ENCODE peak calls at places on chromosomes 1 and 21, in seven cellular contexts. One of them, this sample, is unnamed.

GRCh38 chr1:23816932-23817331 is 8.3 kb downstream of the HMGCL start:
- DNase-seq in GM12878: no peak
- DNase-seq in endothelial cell of umbilical vein: no peak
- DNase-seq in H1: no peak
- DNase-seq in HCT116: no peak
- DNase-seq in HepG2: no peak
- DNase-seq in K562: no peak
- DNase-seq in this sample: no peak

GRCh38 chr1:17405898-17406759 is 33.3 kb downstream of the RCC2 start:
- DNase-seq in GM12878: no peak
- DNase-seq in K562: peak
- DNase-seq in H1: peak
- DNase-seq in endothelial cell of umbilical vein: peak
- DNase-seq in HCT116: peak
- DNase-seq in HepG2: peak
- DNase-seq in this sample: peak

GRCh38 chr1:217134857-217135568 is 411.8 kb upstream of the ESRRG start:
- DNase-seq in HepG2: no peak
- DNase-seq in K562: no peak
- DNase-seq in H1: peak
- DNase-seq in endothelial cell of umbilical vein: no peak
- DNase-seq in HCT116: no peak
- DNase-seq in GM12878: no peak
- DNase-seq in this sample: peak

GRCh38 chr1:165259706-165260105 is 96.8 kb downstream of the LMX1A start:
- DNase-seq in HCT116: no peak
- DNase-seq in GM12878: no peak
- DNase-seq in HepG2: no peak
- DNase-seq in K562: no peak
- DNase-seq in endothelial cell of umbilical vein: no peak
- DNase-seq in H1: no peak
- DNase-seq in this sample: no peak

GRCh38 chr1:63698001-63698838 is 75.6 kb upstream of the ROR1 start:
- DNase-seq in endothelial cell of umbilical vein: peak
- DNase-seq in HepG2: no peak
- DNase-seq in K562: no peak
- DNase-seq in H1: no peak
- DNase-seq in HCT116: no peak
- DNase-seq in GM12878: no peak
- DNase-seq in this sample: no peak

GRCh38 chr21:44414291-44415072 is 40.8 kb upstream of the LRRC3 start:
- DNase-seq in endothelial cell of umbilical vein: no peak
- DNase-seq in GM12878: no peak
- DNase-seq in H1: no peak
- DNase-seq in K562: no peak
- DNase-seq in HCT116: no peak
- DNase-seq in HepG2: no peak
- DNase-seq in this sample: no peak

GRCh38 chr1:209884249-209884648 is 53.8 kb upstream of the SYT14 start:
- DNase-seq in GM12878: no peak
- DNase-seq in H1: no peak
- DNase-seq in HCT116: no peak
- DNase-seq in HepG2: no peak
- DNase-seq in endothelial cell of umbilical vein: peak
- DNase-seq in K562: no peak
- DNase-seq in this sample: no peak

GRCh38 chr1:78833491-78833890 is 173.0 kb downstream of the ADGRL4 start:
- DNase-seq in GM12878: no peak
- DNase-seq in H1: no peak
- DNase-seq in HepG2: no peak
- DNase-seq in endothelial cell of umbilical vein: peak
- DNase-seq in K562: no peak
- DNase-seq in HCT116: peak
- DNase-seq in this sample: no peak

GRCh38 chr1:101284021-101284420 is 47.2 kb downstream of the S1PR1 start:
- DNase-seq in K562: no peak
- DNase-seq in GM12878: no peak
- DNase-seq in HCT116: no peak
- DNase-seq in HepG2: no peak
- DNase-seq in H1: no peak
- DNase-seq in endothelial cell of umbilical vein: no peak
- DNase-seq in this sample: no peak

GRCh38 chr1:30719406-30720270 is 3.7 kb downstream of the MATN1 start:
- DNase-seq in GM12878: peak
- DNase-seq in HCT116: peak
- DNase-seq in endothelial cell of umbilical vein: peak
- DNase-seq in HepG2: no peak
- DNase-seq in K562: peak
- DNase-seq in H1: no peak
- DNase-seq in this sample: no peak

GRCh38 chr1:33502726-33503125 is 30.3 kb downstream of the ZSCAN20 start:
- DNase-seq in H1: no peak
- DNase-seq in endothelial cell of umbilical vein: no peak
- DNase-seq in GM12878: no peak
- DNase-seq in HepG2: no peak
- DNase-seq in K562: no peak
- DNase-seq in HCT116: no peak
- DNase-seq in this sample: no peak

GRCh38 chr1:108916788-108917187 is 40.0 kb downstream of the GPSM2 start:
- DNase-seq in GM12878: no peak
- DNase-seq in H1: no peak
- DNase-seq in endothelial cell of umbilical vein: no peak
- DNase-seq in HCT116: no peak
- DNase-seq in K562: no peak
- DNase-seq in HepG2: no peak
- DNase-seq in this sample: no peak

GRCh38 chr1:150572918-150573647 is 6.3 kb downstream of the MCL1 start:
- DNase-seq in K562: no peak
- DNase-seq in GM12878: no peak
- DNase-seq in endothelial cell of umbilical vein: no peak
- DNase-seq in H1: no peak
- DNase-seq in HepG2: no peak
- DNase-seq in HCT116: no peak
- DNase-seq in this sample: peak

GRCh38 chr21:27803571-27803970 is 836.7 kb upstream of the ADAMTS5 start:
- DNase-seq in endothelial cell of umbilical vein: no peak
- DNase-seq in HepG2: no peak
- DNase-seq in HCT116: no peak
- DNase-seq in GM12878: no peak
- DNase-seq in K562: no peak
- DNase-seq in H1: no peak
- DNase-seq in this sample: no peak

GRCh38 chr1:115929846-115930245 is 46.5 kb upstream of the SLC22A15 start:
- DNase-seq in HCT116: no peak
- DNase-seq in K562: no peak
- DNase-seq in endothelial cell of umbilical vein: no peak
- DNase-seq in GM12878: no peak
- DNase-seq in HepG2: no peak
- DNase-seq in H1: no peak
- DNase-seq in this sample: no peak

GRCh38 chr1:23524716-23525401 is 6.2 kb downstream of the E2F2 start:
- DNase-seq in endothelial cell of umbilical vein: no peak
- DNase-seq in HepG2: no peak
- DNase-seq in HCT116: no peak
- DNase-seq in H1: no peak
- DNase-seq in GM12878: no peak
- DNase-seq in K562: peak
- DNase-seq in this sample: no peak

GRCh38 chr1:219000606-219001005 is 173.1 kb upstream of the LYPLAL1 start:
- DNase-seq in K562: no peak
- DNase-seq in HepG2: no peak
- DNase-seq in endothelial cell of umbilical vein: no peak
- DNase-seq in HCT116: no peak
- DNase-seq in H1: no peak
- DNase-seq in GM12878: no peak
- DNase-seq in this sample: no peak

GRCh38 chr1:41020109-41020576 is 1.4 kb downstream of the SLFNL1 start:
- DNase-seq in HCT116: no peak
- DNase-seq in GM12878: no peak
- DNase-seq in endothelial cell of umbilical vein: no peak
- DNase-seq in H1: no peak
- DNase-seq in K562: no peak
- DNase-seq in HepG2: no peak
- DNase-seq in this sample: no peak
- TF ChIP-seq POLR2AphosphoS5 in HCT116: no peak
- TF ChIP-seq POLR2AphosphoS5 in GM12878: no peak
- TF ChIP-seq POLR2AphosphoS5 in endothelial cell of umbilical vein: no peak
- TF ChIP-seq POLR2AphosphoS5 in H1: no peak
- TF ChIP-seq POLR2AphosphoS5 in K562: no peak
- TF ChIP-seq POLR2AphosphoS5 in HepG2: no peak
- TF ChIP-seq POLR2AphosphoS5 in this sample: no peak

DNA sequence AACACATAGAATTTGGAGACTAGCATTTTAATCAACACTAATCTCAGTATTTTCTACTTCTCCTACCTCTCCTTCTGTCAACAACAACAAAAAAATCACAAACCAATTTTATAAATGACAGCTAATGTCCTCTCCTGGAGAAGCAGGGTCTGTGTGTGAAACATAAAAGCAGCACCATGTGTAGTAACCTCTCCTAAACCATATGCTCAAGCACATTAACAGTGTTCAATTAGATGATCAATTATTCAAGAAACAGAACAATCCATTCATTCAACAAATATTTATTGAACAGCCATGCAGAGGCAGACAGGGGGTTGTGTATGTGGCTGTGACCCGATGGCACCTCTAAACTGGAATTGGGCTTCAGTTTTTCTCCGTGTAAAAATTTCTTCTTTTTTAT is 482 bp upstream of the FMN2 start:
- DNase-seq in GM12878: no peak
- DNase-seq in endothelial cell of umbilical vein: no peak
- DNase-seq in H1: no peak
- DNase-seq in HepG2: no peak
- DNase-seq in K562: no peak
- DNase-seq in HCT116: no peak
- DNase-seq in this sample: no peak
- H3K4me2 ChIP-seq in GM12878: no peak
- H3K4me2 ChIP-seq in endothelial cell of umbilical vein: no peak
- H3K4me2 ChIP-seq in H1: peak
- H3K4me2 ChIP-seq in HepG2: peak
- H3K4me2 ChIP-seq in K562: no peak
- H3K4me2 ChIP-seq in HCT116: no peak
- H3K4me2 ChIP-seq in this sample: peak

GRCh38 chr1:61149010-61149860 is 66.9 kb downstream of the NFIA start:
- DNase-seq in HCT116: no peak
- DNase-seq in GM12878: no peak
- DNase-seq in endothelial cell of umbilical vein: no peak
- DNase-seq in K562: no peak
- DNase-seq in H1: no peak
- DNase-seq in HepG2: no peak
- DNase-seq in this sample: no peak

GRCh38 chr1:61157420-61157987 is 75.1 kb downstream of the NFIA start:
- DNase-seq in HCT116: no peak
- DNase-seq in HepG2: peak
- DNase-seq in H1: no peak
- DNase-seq in GM12878: no peak
- DNase-seq in K562: no peak
- DNase-seq in endothelial cell of umbilical vein: no peak
- DNase-seq in this sample: no peak

GRCh38 chr1:61152066-61152465 is 69.7 kb downstream of the NFIA start:
- DNase-seq in endothelial cell of umbilical vein: no peak
- DNase-seq in H1: no peak
- DNase-seq in K562: no peak
- DNase-seq in HCT116: no peak
- DNase-seq in GM12878: no peak
- DNase-seq in HepG2: peak
- DNase-seq in this sample: no peak

GRCh38 chr1:61156576-61157239 is 74.3 kb downstream of the NFIA start:
- DNase-seq in endothelial cell of umbilical vein: no peak
- DNase-seq in H1: no peak
- DNase-seq in K562: no peak
- DNase-seq in HCT116: no peak
- DNase-seq in GM12878: no peak
- DNase-seq in HepG2: no peak
- DNase-seq in this sample: no peak

DNA sequence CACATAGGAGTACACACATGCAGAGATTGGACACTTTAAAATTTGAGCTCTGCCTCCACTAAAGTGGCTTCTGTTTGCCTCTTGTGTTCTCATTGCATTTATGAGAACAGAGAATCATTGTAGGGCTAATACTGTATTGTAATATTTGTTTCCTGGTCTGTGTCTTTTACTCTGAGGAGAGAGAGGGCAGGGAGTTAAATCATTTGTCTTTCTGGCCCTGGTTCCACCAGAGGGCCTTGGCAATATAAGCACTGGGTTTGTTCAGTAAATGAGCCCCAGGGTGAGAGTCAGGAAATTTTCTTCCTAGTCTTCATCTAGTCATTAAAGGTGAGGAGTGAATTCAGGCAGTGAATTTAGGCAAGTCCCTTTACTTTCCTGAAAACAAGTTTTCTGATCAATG is 70.3 kb downstream of the NFIA start:
- DNase-seq in K562: no peak
- DNase-seq in GM12878: no peak
- DNase-seq in H1: no peak
- DNase-seq in HepG2: peak
- DNase-seq in endothelial cell of umbilical vein: no peak
- DNase-seq in HCT116: no peak
- DNase-seq in this sample: no peak
- H3K4me3 ChIP-seq in K562: no peak
- H3K4me3 ChIP-seq in GM12878: no peak
- H3K4me3 ChIP-seq in H1: no peak
- H3K4me3 ChIP-seq in HepG2: no peak
- H3K4me3 ChIP-seq in endothelial cell of umbilical vein: no peak
- H3K4me3 ChIP-seq in HCT116: no peak
- H3K4me3 ChIP-seq in this sample: no peak

GRCh38 chr1:19596719-19597462 is 47.2 kb upstream of the NBL1 start:
- DNase-seq in HepG2: peak
- DNase-seq in K562: peak
- DNase-seq in endothelial cell of umbilical vein: peak
- DNase-seq in GM12878: peak
- DNase-seq in H1: peak
- DNase-seq in HCT116: peak
- DNase-seq in this sample: peak

GRCh38 chr1:19602486-19602885 is 41.6 kb upstream of the NBL1 start:
- DNase-seq in GM12878: no peak
- DNase-seq in endothelial cell of umbilical vein: no peak
- DNase-seq in HCT116: no peak
- DNase-seq in H1: no peak
- DNase-seq in K562: no peak
- DNase-seq in HepG2: no peak
- DNase-seq in this sample: no peak

GRCh38 chr1:19596065-19596718 is 47.9 kb upstream of the NBL1 start:
- DNase-seq in HepG2: no peak
- DNase-seq in H1: no peak
- DNase-seq in GM12878: no peak
- DNase-seq in endothelial cell of umbilical vein: no peak
- DNase-seq in K562: no peak
- DNase-seq in HCT116: no peak
- DNase-seq in this sample: no peak

GRCh38 chr1:19597463-19598309 is 46.4 kb upstream of the NBL1 start:
- DNase-seq in HepG2: no peak
- DNase-seq in HCT116: peak
- DNase-seq in GM12878: no peak
- DNase-seq in H1: no peak
- DNase-seq in endothelial cell of umbilical vein: peak
- DNase-seq in K562: no peak
- DNase-seq in this sample: peak

DNA sequence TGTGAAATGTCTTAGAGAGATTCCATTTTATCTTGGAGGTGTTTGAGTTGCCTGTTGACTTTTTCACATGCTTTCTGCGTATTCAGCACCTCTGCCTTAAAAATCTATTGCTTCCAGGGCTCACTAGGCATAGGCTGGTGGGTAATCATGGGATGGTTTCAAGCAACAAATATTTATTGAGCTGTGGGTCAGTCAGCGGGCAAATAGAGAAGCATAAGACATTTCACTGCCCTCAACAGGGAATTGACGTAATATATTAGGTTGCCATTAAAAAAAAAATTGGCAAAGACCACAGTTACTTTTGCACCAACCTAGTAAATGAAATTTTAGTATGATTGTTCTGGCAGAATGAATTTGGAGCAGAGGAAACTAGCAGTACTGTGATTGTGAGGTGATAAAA is 44.3 kb upstream of the NBL1 start:
- DNase-seq in K562: no peak
- DNase-seq in HepG2: no peak
- DNase-seq in HCT116: no peak
- DNase-seq in GM12878: no peak
- DNase-seq in endothelial cell of umbilical vein: no peak
- DNase-seq in H1: no peak
- DNase-seq in this sample: no peak
- TF ChIP-seq POLR2AphosphoS5 in K562: no peak
- TF ChIP-seq POLR2AphosphoS5 in HepG2: no peak
- TF ChIP-seq POLR2AphosphoS5 in HCT116: no peak
- TF ChIP-seq POLR2AphosphoS5 in GM12878: no peak
- TF ChIP-seq POLR2AphosphoS5 in endothelial cell of umbilical vein: no peak
- TF ChIP-seq POLR2AphosphoS5 in H1: no peak
- TF ChIP-seq POLR2AphosphoS5 in this sample: no peak

This sample was measured in GM23338.